ENCODE peak calls at places on chromosomes 3 and 15, in eight cellular contexts. One of them, this sample, is unnamed.

GRCh38 chr15:101337976-101338375 is 42.9 kb upstream of the SNRPA1 start:
- DNase-seq in right atrium auricular region: no peak
- DNase-seq in tibial nerve: no peak
- DNase-seq in AG09319: no peak
- DNase-seq in HFFc6: no peak
- DNase-seq in AG10803: no peak
- DNase-seq in lung: no peak
- DNase-seq in mesothelial cell of epicardium: no peak
- DNase-seq in this sample: no peak

GRCh38 chr3:186386883-186387560 is 25.0 kb upstream of the DGKG start:
- DNase-seq in right atrium auricular region: no peak
- DNase-seq in tibial nerve: no peak
- DNase-seq in AG09319: no peak
- DNase-seq in HFFc6: no peak
- DNase-seq in AG10803: no peak
- DNase-seq in lung: no peak
- DNase-seq in mesothelial cell of epicardium: no peak
- DNase-seq in this sample: no peak

GRCh38 chr3:16504242-16504641 is 9.3 kb downstream of the RFTN1 start:
- DNase-seq in right atrium auricular region: no peak
- DNase-seq in tibial nerve: no peak
- DNase-seq in AG09319: no peak
- DNase-seq in HFFc6: peak
- DNase-seq in AG10803: peak
- DNase-seq in lung: no peak
- DNase-seq in mesothelial cell of epicardium: no peak
- DNase-seq in this sample: no peak

GRCh38 chr3:129467934-129468333 is 27.9 kb downstream of the IFT122 start:
- DNase-seq in right atrium auricular region: no peak
- DNase-seq in tibial nerve: no peak
- DNase-seq in AG09319: no peak
- DNase-seq in HFFc6: no peak
- DNase-seq in AG10803: no peak
- DNase-seq in lung: no peak
- DNase-seq in mesothelial cell of epicardium: no peak
- DNase-seq in this sample: no peak

GRCh38 chr15:70573121-70573850 is 190.1 kb downstream of the UACA start:
- DNase-seq in right atrium auricular region: no peak
- DNase-seq in tibial nerve: no peak
- DNase-seq in AG09319: no peak
- DNase-seq in HFFc6: no peak
- DNase-seq in AG10803: no peak
- DNase-seq in lung: no peak
- DNase-seq in mesothelial cell of epicardium: no peak
- DNase-seq in this sample: no peak

GRCh38 chr15:69074011-69074842 is 59.7 kb downstream of the NOX5 start:
- DNase-seq in right atrium auricular region: peak
- DNase-seq in tibial nerve: peak
- DNase-seq in AG09319: no peak
- DNase-seq in HFFc6: peak
- DNase-seq in AG10803: peak
- DNase-seq in lung: peak
- DNase-seq in mesothelial cell of epicardium: peak
- DNase-seq in this sample: peak

GRCh38 chr3:49476563-49476962 is 6.5 kb downstream of the DAG1 start:
- DNase-seq in right atrium auricular region: no peak
- DNase-seq in tibial nerve: no peak
- DNase-seq in AG09319: no peak
- DNase-seq in HFFc6: no peak
- DNase-seq in AG10803: no peak
- DNase-seq in lung: no peak
- DNase-seq in mesothelial cell of epicardium: no peak
- DNase-seq in this sample: no peak

GRCh38 chr3:115784739-115785571 is 161.6 kb downstream of the GAP43 start:
- DNase-seq in right atrium auricular region: no peak
- DNase-seq in tibial nerve: no peak
- DNase-seq in AG09319: peak
- DNase-seq in HFFc6: peak
- DNase-seq in AG10803: peak
- DNase-seq in lung: no peak
- DNase-seq in mesothelial cell of epicardium: no peak
- DNase-seq in this sample: no peak

GRCh38 chr3:113194747-113195400 is 16.5 kb upstream of the BOC start:
- DNase-seq in right atrium auricular region: no peak
- DNase-seq in tibial nerve: no peak
- DNase-seq in AG09319: no peak
- DNase-seq in HFFc6: no peak
- DNase-seq in AG10803: no peak
- DNase-seq in lung: no peak
- DNase-seq in mesothelial cell of epicardium: no peak
- DNase-seq in this sample: no peak

GRCh38 chr15:52103217-52104207 is 9.1 kb downstream of the BCL2L10 start:
- DNase-seq in right atrium auricular region: peak
- DNase-seq in tibial nerve: peak
- DNase-seq in AG09319: no peak
- DNase-seq in HFFc6: peak
- DNase-seq in AG10803: peak
- DNase-seq in lung: peak
- DNase-seq in mesothelial cell of epicardium: no peak
- DNase-seq in this sample: no peak

GRCh38 chr3:181709537-181710279 is 2.0 kb upstream of the SOX2 start:
- DNase-seq in right atrium auricular region: no peak
- DNase-seq in tibial nerve: peak
- DNase-seq in AG09319: peak
- DNase-seq in HFFc6: peak
- DNase-seq in AG10803: peak
- DNase-seq in lung: peak
- DNase-seq in mesothelial cell of epicardium: peak
- DNase-seq in this sample: peak

GRCh38 chr3:115239717-115240116 is 92.6 kb upstream of the ZBTB20 start:
- DNase-seq in right atrium auricular region: peak
- DNase-seq in tibial nerve: peak
- DNase-seq in AG09319: peak
- DNase-seq in HFFc6: peak
- DNase-seq in AG10803: peak
- DNase-seq in lung: peak
- DNase-seq in mesothelial cell of epicardium: no peak
- DNase-seq in this sample: peak

GRCh38 chr3:96319176-96319575 is 495.2 kb upstream of the EPHA6 start:
- DNase-seq in right atrium auricular region: no peak
- DNase-seq in tibial nerve: no peak
- DNase-seq in AG09319: no peak
- DNase-seq in HFFc6: no peak
- DNase-seq in AG10803: no peak
- DNase-seq in lung: no peak
- DNase-seq in mesothelial cell of epicardium: no peak
- DNase-seq in this sample: no peak

GRCh38 chr3:159091936-159092335 is 290.1 kb downstream of the MFSD1 start:
- DNase-seq in right atrium auricular region: no peak
- DNase-seq in tibial nerve: no peak
- DNase-seq in AG09319: no peak
- DNase-seq in HFFc6: no peak
- DNase-seq in AG10803: no peak
- DNase-seq in lung: no peak
- DNase-seq in mesothelial cell of epicardium: no peak
- DNase-seq in this sample: no peak

GRCh38 chr3:170563712-170564423 is 22.0 kb downstream of the SLC7A14 start:
- DNase-seq in right atrium auricular region: no peak
- DNase-seq in tibial nerve: no peak
- DNase-seq in AG09319: peak
- DNase-seq in HFFc6: peak
- DNase-seq in AG10803: peak
- DNase-seq in lung: no peak
- DNase-seq in mesothelial cell of epicardium: no peak
- DNase-seq in this sample: no peak

GRCh38 chr3:74267583-74268184 is 346.8 kb downstream of the CNTN3 start:
- DNase-seq in right atrium auricular region: no peak
- DNase-seq in tibial nerve: peak
- DNase-seq in AG09319: no peak
- DNase-seq in HFFc6: peak
- DNase-seq in AG10803: peak
- DNase-seq in lung: no peak
- DNase-seq in mesothelial cell of epicardium: peak
- DNase-seq in this sample: peak

GRCh38 chr3:32467333-32468070 is 35.1 kb downstream of the CMTM6 start:
- DNase-seq in right atrium auricular region: peak
- DNase-seq in tibial nerve: peak
- DNase-seq in AG09319: no peak
- DNase-seq in HFFc6: peak
- DNase-seq in AG10803: peak
- DNase-seq in lung: peak
- DNase-seq in mesothelial cell of epicardium: peak
- DNase-seq in this sample: peak

GRCh38 chr3:55894605-55895004 is 407.5 kb upstream of the WNT5A start:
- DNase-seq in right atrium auricular region: no peak
- DNase-seq in tibial nerve: no peak
- DNase-seq in AG09319: no peak
- DNase-seq in HFFc6: no peak
- DNase-seq in AG10803: no peak
- DNase-seq in lung: no peak
- DNase-seq in mesothelial cell of epicardium: no peak
- DNase-seq in this sample: no peak

GRCh38 chr3:129626744-129627349 is 20.4 kb upstream of the PLXND1 start:
- DNase-seq in right atrium auricular region: peak
- DNase-seq in tibial nerve: peak
- DNase-seq in AG09319: no peak
- DNase-seq in HFFc6: peak
- DNase-seq in AG10803: peak
- DNase-seq in lung: peak
- DNase-seq in mesothelial cell of epicardium: peak
- DNase-seq in this sample: peak

GRCh38 chr3:13371100-13372075 is 48.7 kb downstream of the NUP210 start:
- DNase-seq in right atrium auricular region: no peak
- DNase-seq in tibial nerve: no peak
- DNase-seq in AG09319: no peak
- DNase-seq in HFFc6: no peak
- DNase-seq in AG10803: no peak
- DNase-seq in lung: no peak
- DNase-seq in mesothelial cell of epicardium: no peak
- DNase-seq in this sample: no peak

GRCh38 chr3:9831253-9831652 is 12.6 kb downstream of the RPUSD3 start:
- DNase-seq in right atrium auricular region: no peak
- DNase-seq in tibial nerve: no peak
- DNase-seq in AG09319: no peak
- DNase-seq in HFFc6: no peak
- DNase-seq in AG10803: no peak
- DNase-seq in lung: no peak
- DNase-seq in mesothelial cell of epicardium: no peak
- DNase-seq in this sample: no peak

GRCh38 chr3:9825461-9826040 is 15.5 kb downstream of the TTLL3 start:
- DNase-seq in right atrium auricular region: no peak
- DNase-seq in tibial nerve: no peak
- DNase-seq in AG09319: no peak
- DNase-seq in HFFc6: no peak
- DNase-seq in AG10803: no peak
- DNase-seq in lung: no peak
- DNase-seq in mesothelial cell of epicardium: no peak
- DNase-seq in this sample: no peak

GRCh38 chr3:9828801-9829755 is 14.7 kb downstream of the RPUSD3 start:
- DNase-seq in right atrium auricular region: no peak
- DNase-seq in tibial nerve: no peak
- DNase-seq in AG09319: no peak
- DNase-seq in HFFc6: no peak
- DNase-seq in AG10803: no peak
- DNase-seq in lung: no peak
- DNase-seq in mesothelial cell of epicardium: no peak
- DNase-seq in this sample: no peak

GRCh38 chr3:9826815-9827574 is 16.8 kb downstream of the RPUSD3 start:
- DNase-seq in right atrium auricular region: no peak
- DNase-seq in tibial nerve: no peak
- DNase-seq in AG09319: no peak
- DNase-seq in HFFc6: peak
- DNase-seq in AG10803: no peak
- DNase-seq in lung: no peak
- DNase-seq in mesothelial cell of epicardium: no peak
- DNase-seq in this sample: peak
- TF ChIP-seq CTCF in right atrium auricular region: no peak
- TF ChIP-seq CTCF in tibial nerve: no peak
- TF ChIP-seq CTCF in AG09319: no peak
- TF ChIP-seq CTCF in HFFc6: peak
- TF ChIP-seq CTCF in AG10803: peak
- TF ChIP-seq CTCF in lung: peak
- TF ChIP-seq CTCF in mesothelial cell of epicardium: no peak
- TF ChIP-seq CTCF in this sample: no peak

GRCh38 chr15:29103825-29104565 is 165.6 kb downstream of the NSMCE3 start:
- DNase-seq in right atrium auricular region: peak
- DNase-seq in tibial nerve: peak
- DNase-seq in AG09319: peak
- DNase-seq in HFFc6: peak
- DNase-seq in AG10803: peak
- DNase-seq in lung: no peak
- DNase-seq in mesothelial cell of epicardium: peak
- DNase-seq in this sample: peak
- TF ChIP-seq CTCF in right atrium auricular region: peak
- TF ChIP-seq CTCF in tibial nerve: peak
- TF ChIP-seq CTCF in AG09319: peak
- TF ChIP-seq CTCF in HFFc6: peak
- TF ChIP-seq CTCF in AG10803: peak
- TF ChIP-seq CTCF in lung: peak
- TF ChIP-seq CTCF in mesothelial cell of epicardium: peak
- TF ChIP-seq CTCF in this sample: peak

GRCh38 chr3:52014613-52015012 is 18.9 kb upstream of the RPL29 start:
- DNase-seq in right atrium auricular region: no peak
- DNase-seq in tibial nerve: no peak
- DNase-seq in AG09319: no peak
- DNase-seq in HFFc6: no peak
- DNase-seq in AG10803: no peak
- DNase-seq in lung: no peak
- DNase-seq in mesothelial cell of epicardium: no peak
- DNase-seq in this sample: no peak
- TF ChIP-seq CTCF in right atrium auricular region: no peak
- TF ChIP-seq CTCF in tibial nerve: no peak
- TF ChIP-seq CTCF in AG09319: peak
- TF ChIP-seq CTCF in HFFc6: peak
- TF ChIP-seq CTCF in AG10803: peak
- TF ChIP-seq CTCF in lung: no peak
- TF ChIP-seq CTCF in mesothelial cell of epicardium: no peak
- TF ChIP-seq CTCF in this sample: no peak

DNA sequence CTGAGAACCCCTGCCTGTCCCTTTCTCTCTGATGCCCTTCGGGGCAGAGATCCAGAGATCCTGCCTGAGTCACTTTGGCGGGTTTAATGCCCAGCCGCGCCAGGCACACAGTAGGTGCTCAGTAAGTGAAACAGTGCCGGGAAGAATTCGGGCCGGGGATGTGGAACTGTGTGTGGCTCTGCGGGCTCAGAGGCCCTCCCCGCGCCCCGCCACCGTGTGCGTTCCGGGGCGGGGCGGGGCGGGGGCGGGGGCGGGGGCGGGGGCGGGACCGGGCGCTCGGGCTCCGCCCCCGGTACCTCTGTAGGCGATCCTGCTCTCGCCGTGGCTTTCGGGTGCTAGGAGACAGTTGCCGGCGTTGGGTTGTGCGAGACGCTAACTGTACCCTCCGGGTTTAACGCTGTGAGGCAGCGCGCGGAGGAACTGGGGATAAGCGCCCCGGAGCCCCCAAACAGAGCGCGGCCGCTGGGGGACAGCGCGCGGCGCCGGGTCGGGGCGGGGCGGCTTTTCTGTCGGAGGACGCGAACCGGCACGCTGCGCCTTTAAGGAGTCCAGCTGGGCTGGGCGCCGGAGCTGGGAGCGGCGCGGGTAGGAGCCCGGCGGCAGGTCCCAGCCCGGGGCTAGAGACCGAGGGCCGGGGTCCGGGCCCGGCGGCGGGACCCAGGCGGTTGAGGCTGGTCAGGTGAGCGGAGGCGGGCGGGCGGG is at the start of gene ABHD6:
- DNase-seq in right atrium auricular region: peak
- DNase-seq in tibial nerve: peak
- DNase-seq in AG09319: no peak
- DNase-seq in HFFc6: peak
- DNase-seq in AG10803: peak
- DNase-seq in lung: peak
- DNase-seq in mesothelial cell of epicardium: peak
- DNase-seq in this sample: peak
- TF ChIP-seq CTCF in right atrium auricular region: no peak
- TF ChIP-seq CTCF in tibial nerve: no peak
- TF ChIP-seq CTCF in AG09319: peak
- TF ChIP-seq CTCF in HFFc6: no peak
- TF ChIP-seq CTCF in AG10803: peak
- TF ChIP-seq CTCF in lung: no peak
- TF ChIP-seq CTCF in mesothelial cell of epicardium: no peak
- TF ChIP-seq CTCF in this sample: peak